ENCODE peak calls at places on chromosomes 1 and 21, in five cellular contexts. One of them, this sample, is unnamed.

GRCh38 chr1:17080881-17081280 is 27.0 kb upstream of the SDHB start:
- DNase-seq in Panc1: no peak
- DNase-seq in heart left ventricle: no peak
- DNase-seq in astrocyte: no peak
- DNase-seq in cardiac fibroblast: no peak
- DNase-seq in this sample: no peak

GRCh38 chr1:91622586-91622985 is 121.9 kb downstream of the CDC7 start:
- DNase-seq in Panc1: no peak
- DNase-seq in heart left ventricle: peak
- DNase-seq in cardiac fibroblast: no peak
- DNase-seq in astrocyte: peak
- DNase-seq in this sample: no peak

GRCh38 chr1:38547346-38547745 is 312.2 kb downstream of the RRAGC start:
- DNase-seq in cardiac fibroblast: no peak
- DNase-seq in heart left ventricle: no peak
- DNase-seq in astrocyte: no peak
- DNase-seq in Panc1: no peak
- DNase-seq in this sample: no peak

GRCh38 chr1:224052767-224053166 is 61.1 kb upstream of the FBXO28 start:
- DNase-seq in cardiac fibroblast: peak
- DNase-seq in heart left ventricle: no peak
- DNase-seq in Panc1: peak
- DNase-seq in astrocyte: peak
- DNase-seq in this sample: peak

GRCh38 chr1:100557606-100557953 is 19.6 kb downstream of the GPR88 start:
- DNase-seq in heart left ventricle: no peak
- DNase-seq in cardiac fibroblast: no peak
- DNase-seq in Panc1: no peak
- DNase-seq in astrocyte: no peak
- DNase-seq in this sample: no peak

GRCh38 chr1:181919729-181919991 is 141.9 kb downstream of the ZNF648 start:
- DNase-seq in heart left ventricle: no peak
- DNase-seq in Panc1: no peak
- DNase-seq in astrocyte: no peak
- DNase-seq in cardiac fibroblast: no peak
- DNase-seq in this sample: no peak

GRCh38 chr1:16607433-16607851 is 5.9 kb downstream of the NBPF1 start:
- DNase-seq in cardiac fibroblast: no peak
- DNase-seq in astrocyte: no peak
- DNase-seq in heart left ventricle: no peak
- DNase-seq in Panc1: no peak
- DNase-seq in this sample: no peak

GRCh38 chr1:1136547-1137230 is 20.8 kb upstream of the C1orf159 start:
- DNase-seq in heart left ventricle: no peak
- DNase-seq in astrocyte: no peak
- DNase-seq in cardiac fibroblast: no peak
- DNase-seq in Panc1: no peak
- DNase-seq in this sample: no peak

GRCh38 chr1:224430511-224431113 is 4.0 kb downstream of the WDR26 start:
- DNase-seq in astrocyte: peak
- DNase-seq in Panc1: no peak
- DNase-seq in heart left ventricle: peak
- DNase-seq in cardiac fibroblast: peak
- DNase-seq in this sample: peak

GRCh38 chr1:243475966-243476365 is 220.1 kb downstream of the SDCCAG8 start:
- DNase-seq in astrocyte: peak
- DNase-seq in Panc1: no peak
- DNase-seq in heart left ventricle: no peak
- DNase-seq in cardiac fibroblast: peak
- DNase-seq in this sample: no peak

GRCh38 chr1:43545686-43546387 is 15.2 kb downstream of the PTPRF start:
- DNase-seq in Panc1: no peak
- DNase-seq in astrocyte: no peak
- DNase-seq in heart left ventricle: no peak
- DNase-seq in cardiac fibroblast: no peak
- DNase-seq in this sample: peak

GRCh38 chr21:31248598-31248997 is 95.5 kb downstream of the TIAM1 start:
- DNase-seq in Panc1: no peak
- DNase-seq in heart left ventricle: no peak
- DNase-seq in cardiac fibroblast: peak
- DNase-seq in astrocyte: peak
- DNase-seq in this sample: peak

GRCh38 chr1:59204001-59204400 is 92.9 kb upstream of the FGGY start:
- DNase-seq in astrocyte: no peak
- DNase-seq in heart left ventricle: peak
- DNase-seq in Panc1: no peak
- DNase-seq in cardiac fibroblast: peak
- DNase-seq in this sample: no peak

GRCh38 chr21:43884012-43884860 is 19.2 kb downstream of the AGPAT3 start:
- DNase-seq in astrocyte: peak
- DNase-seq in Panc1: no peak
- DNase-seq in cardiac fibroblast: no peak
- DNase-seq in heart left ventricle: no peak
- DNase-seq in this sample: peak

GRCh38 chr1:179953974-179954493 is 576 bp upstream of the CEP350 start:
- DNase-seq in cardiac fibroblast: no peak
- DNase-seq in heart left ventricle: peak
- DNase-seq in Panc1: no peak
- DNase-seq in astrocyte: no peak
- DNase-seq in this sample: peak

GRCh38 chr1:30916296-30916695 is 7.7 kb upstream of the SDC3 start:
- DNase-seq in heart left ventricle: no peak
- DNase-seq in Panc1: no peak
- DNase-seq in cardiac fibroblast: no peak
- DNase-seq in astrocyte: no peak
- DNase-seq in this sample: no peak

GRCh38 chr21:45970674-45971486 is 10.7 kb upstream of the COL6A1 start:
- DNase-seq in Panc1: no peak
- DNase-seq in heart left ventricle: no peak
- DNase-seq in astrocyte: no peak
- DNase-seq in cardiac fibroblast: peak
- DNase-seq in this sample: peak

GRCh38 chr1:62084304-62084905 is 110.2 kb upstream of the L1TD1 start:
- DNase-seq in cardiac fibroblast: peak
- DNase-seq in Panc1: no peak
- DNase-seq in astrocyte: peak
- DNase-seq in heart left ventricle: peak
- DNase-seq in this sample: no peak

GRCh38 chr1:160070243-160071163 is 543 bp upstream of the KCNJ10 start:
- DNase-seq in astrocyte: peak
- DNase-seq in heart left ventricle: peak
- DNase-seq in Panc1: no peak
- DNase-seq in cardiac fibroblast: peak
- DNase-seq in this sample: peak

GRCh38 chr1:209720826-209721225 is 16.2 kb downstream of the HSD11B1 start:
- DNase-seq in cardiac fibroblast: no peak
- DNase-seq in astrocyte: no peak
- DNase-seq in heart left ventricle: no peak
- DNase-seq in Panc1: no peak
- DNase-seq in this sample: no peak

GRCh38 chr21:45594721-45595489 is 48.6 kb upstream of the PCBP3 start:
- DNase-seq in Panc1: no peak
- DNase-seq in heart left ventricle: no peak
- DNase-seq in cardiac fibroblast: no peak
- DNase-seq in astrocyte: no peak
- DNase-seq in this sample: no peak

GRCh38 chr21:28644762-28645161 is 347.9 kb downstream of the LTN1 start:
- DNase-seq in Panc1: no peak
- DNase-seq in cardiac fibroblast: peak
- DNase-seq in astrocyte: no peak
- DNase-seq in heart left ventricle: no peak
- DNase-seq in this sample: peak

GRCh38 chr1:13782634-13782995 is 82.6 kb downstream of the PRDM2 start:
- DNase-seq in cardiac fibroblast: no peak
- DNase-seq in Panc1: no peak
- DNase-seq in astrocyte: no peak
- DNase-seq in heart left ventricle: no peak
- DNase-seq in this sample: no peak

GRCh38 chr1:151158311-151158710 is 1.9 kb downstream of the TNFAIP8L2 start:
- DNase-seq in Panc1: no peak
- DNase-seq in cardiac fibroblast: no peak
- DNase-seq in astrocyte: no peak
- DNase-seq in heart left ventricle: no peak
- DNase-seq in this sample: no peak

GRCh38 chr1:174466607-174467006 is 18.8 kb downstream of the GPR52 start:
- DNase-seq in cardiac fibroblast: no peak
- DNase-seq in Panc1: no peak
- DNase-seq in astrocyte: no peak
- DNase-seq in heart left ventricle: no peak
- DNase-seq in this sample: no peak

GRCh38 chr1:110591956-110592355 is 14.2 kb downstream of the KCNA2 start:
- DNase-seq in cardiac fibroblast: no peak
- DNase-seq in astrocyte: no peak
- DNase-seq in heart left ventricle: no peak
- DNase-seq in Panc1: no peak
- DNase-seq in this sample: no peak

GRCh38 chr1:226002667-226003501 is 3.7 kb upstream of the SDE2 start:
- DNase-seq in heart left ventricle: peak
- DNase-seq in cardiac fibroblast: peak
- DNase-seq in astrocyte: peak
- DNase-seq in Panc1: no peak
- DNase-seq in this sample: peak

GRCh38 chr1:167899253-167899681 is 14.7 kb downstream of the ADCY10 start:
- DNase-seq in astrocyte: peak
- DNase-seq in cardiac fibroblast: peak
- DNase-seq in Panc1: no peak
- DNase-seq in heart left ventricle: peak
- DNase-seq in this sample: no peak

GRCh38 chr1:20063861-20064292 is 6.1 kb upstream of the PLA2G5 start:
- DNase-seq in cardiac fibroblast: peak
- DNase-seq in Panc1: no peak
- DNase-seq in astrocyte: peak
- DNase-seq in heart left ventricle: no peak
- DNase-seq in this sample: peak

GRCh38 chr1:207286747-207287528 is 34.5 kb upstream of the CD55 start:
- DNase-seq in cardiac fibroblast: no peak
- DNase-seq in Panc1: no peak
- DNase-seq in astrocyte: peak
- DNase-seq in heart left ventricle: no peak
- DNase-seq in this sample: no peak

GRCh38 chr21:44902268-44903053 is 18.2 kb downstream of the ITGB2 start:
- DNase-seq in Panc1: no peak
- DNase-seq in cardiac fibroblast: no peak
- DNase-seq in heart left ventricle: no peak
- DNase-seq in astrocyte: no peak
- DNase-seq in this sample: no peak

GRCh38 chr1:169115891-169116585 is 9.5 kb downstream of the ATP1B1 start:
- DNase-seq in heart left ventricle: peak
- DNase-seq in cardiac fibroblast: no peak
- DNase-seq in Panc1: no peak
- DNase-seq in astrocyte: peak
- DNase-seq in this sample: peak

GRCh38 chr1:117237701-117238413 is 27.1 kb upstream of the VTCN1 start:
- DNase-seq in astrocyte: peak
- DNase-seq in heart left ventricle: no peak
- DNase-seq in cardiac fibroblast: peak
- DNase-seq in Panc1: no peak
- DNase-seq in this sample: peak

GRCh38 chr1:157515709-157516108 is 36.6 kb downstream of the FCRL5 start:
- DNase-seq in astrocyte: no peak
- DNase-seq in cardiac fibroblast: no peak
- DNase-seq in heart left ventricle: no peak
- DNase-seq in Panc1: no peak
- DNase-seq in this sample: no peak

GRCh38 chr1:199422206-199422605 is 605.3 kb upstream of the NR5A2 start:
- DNase-seq in heart left ventricle: no peak
- DNase-seq in cardiac fibroblast: peak
- DNase-seq in astrocyte: peak
- DNase-seq in Panc1: peak
- DNase-seq in this sample: peak
- TF ChIP-seq CTCF in heart left ventricle: no peak
- TF ChIP-seq CTCF in cardiac fibroblast: peak
- TF ChIP-seq CTCF in astrocyte: peak
- TF ChIP-seq CTCF in Panc1: peak
- TF ChIP-seq CTCF in this sample: peak

GRCh38 chr1:215076312-215076711 is 6.2 kb upstream of the KCNK2 start:
- DNase-seq in astrocyte: peak
- DNase-seq in Panc1: no peak
- DNase-seq in cardiac fibroblast: peak
- DNase-seq in heart left ventricle: no peak
- DNase-seq in this sample: peak

GRCh38 chr1:215083408-215083961 is 948 bp downstream of the KCNK2 start:
- DNase-seq in Panc1: no peak
- DNase-seq in astrocyte: peak
- DNase-seq in heart left ventricle: no peak
- DNase-seq in cardiac fibroblast: peak
- DNase-seq in this sample: peak

GRCh38 chr1:215081566-215082531 is 688 bp upstream of the KCNK2 start:
- DNase-seq in Panc1: no peak
- DNase-seq in cardiac fibroblast: no peak
- DNase-seq in astrocyte: no peak
- DNase-seq in heart left ventricle: no peak
- DNase-seq in this sample: no peak

GRCh38 chr1:215082532-215083407 is at the start of gene KCNK2:
- DNase-seq in astrocyte: peak
- DNase-seq in cardiac fibroblast: peak
- DNase-seq in Panc1: no peak
- DNase-seq in heart left ventricle: no peak
- DNase-seq in this sample: peak

GRCh38 chr1:215079456-215079855 is 3.1 kb upstream of the KCNK2 start:
- DNase-seq in Panc1: no peak
- DNase-seq in cardiac fibroblast: no peak
- DNase-seq in heart left ventricle: no peak
- DNase-seq in astrocyte: no peak
- DNase-seq in this sample: no peak
- H3K4me3 ChIP-seq in Panc1: no peak
- H3K4me3 ChIP-seq in cardiac fibroblast: no peak
- H3K4me3 ChIP-seq in heart left ventricle: no peak
- H3K4me3 ChIP-seq in astrocyte: no peak
- H3K4me3 ChIP-seq in this sample: no peak

GRCh38 chr1:153431928-153432327 is 15.6 kb downstream of the S100A7A start:
- DNase-seq in heart left ventricle: no peak
- DNase-seq in Panc1: no peak
- DNase-seq in astrocyte: no peak
- DNase-seq in cardiac fibroblast: no peak
- DNase-seq in this sample: peak
- TF ChIP-seq CTCF in heart left ventricle: no peak
- TF ChIP-seq CTCF in Panc1: no peak
- TF ChIP-seq CTCF in astrocyte: no peak
- TF ChIP-seq CTCF in cardiac fibroblast: no peak
- TF ChIP-seq CTCF in this sample: no peak

DNA sequence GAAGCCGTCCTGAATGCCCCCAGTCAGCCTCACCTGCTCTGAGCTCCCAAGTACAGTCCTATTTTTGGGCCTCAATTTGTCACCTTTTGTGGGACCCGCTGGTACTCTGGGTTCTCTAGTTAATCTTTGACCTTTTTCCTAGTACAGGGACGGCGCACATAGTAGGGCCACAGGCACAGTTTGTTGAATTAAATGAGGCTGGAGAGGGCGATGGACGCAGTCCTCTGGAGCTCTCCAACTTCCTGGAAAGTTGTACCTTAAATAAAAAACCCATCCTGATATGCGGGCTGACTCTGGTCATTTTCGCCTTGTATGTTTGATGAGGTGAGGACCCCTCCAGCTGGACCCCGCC is 4.8 kb downstream of the FAM110D start:
- DNase-seq in heart left ventricle: no peak
- DNase-seq in cardiac fibroblast: no peak
- DNase-seq in Panc1: no peak
- DNase-seq in astrocyte: no peak
- DNase-seq in this sample: no peak
- H3K4me3 ChIP-seq in heart left ventricle: peak
- H3K4me3 ChIP-seq in cardiac fibroblast: no peak
- H3K4me3 ChIP-seq in Panc1: peak
- H3K4me3 ChIP-seq in astrocyte: no peak
- H3K4me3 ChIP-seq in this sample: peak

This sample was measured in epithelial cell of esophagus.